ENCODE peak calls at places on chromosomes 5 and 9, in six cellular contexts. H is heart left ventricle; C is PC-9; E is CD4-positive, CD25-positive, alpha-beta regulatory T cell; V is GM23338; Y is left ventricle myocardium inferior. P is an unnamed sample.
A peak's percentile ranks its signal among the peaks of the same experiment; 100 is the strongest.

GRCh38 chr5:151068571-151069197 is 12.2 kb downstream of the TNIP1 start:
- DNase-seq in C (no peak), H (peak; percentile 42), V (no peak), E (no peak), Y (no peak), P (no peak)

GRCh38 chr9:106287108-106287631 is 575.8 kb upstream of the ZNF462 start:
- DNase-seq in E (no peak), H (no peak), C (no peak), V (no peak), Y (no peak), P (peak; percentile 84)

GRCh38 chr5:170638454-170639220 is 134.8 kb downstream of the KCNIP1 start:
- DNase-seq in E (peak; percentile 23), Y (peak; percentile 50), C (peak; percentile 73), H (peak; percentile 64), V (peak; percentile 94), P (peak; percentile 33)

GRCh38 chr5:113122053-113122452 is 145.5 kb downstream of the DCP2 start:
- DNase-seq in E (no peak), Y (peak; percentile 41), C (no peak), H (peak; percentile 48), V (no peak), P (no peak)

GRCh38 chr5:2047341-2047927 is 164.7 kb upstream of the IRX4 start:
- DNase-seq in Y (no peak), H (no peak), E (no peak), C (no peak), V (no peak), P (no peak)

GRCh38 chr5:11683666-11684065 is 220.6 kb downstream of the CTNND2 start:
- DNase-seq in C (no peak), V (no peak), E (no peak), Y (peak; percentile 19), H (peak; percentile 72), P (no peak)

GRCh38 chr9:22357016-22357415 is 89.6 kb upstream of the DMRTA1 start:
- DNase-seq in V (no peak), Y (no peak), E (no peak), H (no peak), C (no peak), P (no peak)

GRCh38 chr9:21443849-21444625 is 3.8 kb downstream of the IFNA1 start:
- DNase-seq in H (no peak), Y (no peak), C (no peak), V (no peak), E (no peak), P (no peak)

DNA sequence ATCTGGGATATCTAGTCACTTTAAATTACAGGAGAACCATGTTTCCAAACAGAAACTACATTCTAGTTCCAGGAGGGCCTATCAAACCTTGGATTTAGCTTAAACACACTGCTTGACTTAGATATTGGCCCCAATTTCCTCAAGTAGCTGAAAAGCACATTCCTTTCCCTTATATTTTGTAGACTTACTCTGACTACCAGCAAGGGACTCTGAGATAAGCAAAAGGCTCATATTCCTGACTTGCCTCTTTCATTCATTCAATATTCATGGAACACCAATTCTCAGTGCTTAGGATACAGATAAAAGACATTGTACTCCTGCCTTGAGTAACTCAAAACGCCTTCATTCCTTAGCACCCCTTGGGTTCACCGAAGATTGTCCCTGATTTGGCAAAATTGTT is 11.8 kb downstream of the NR6A1 start:
- DNase-seq in C (no peak), E (no peak), Y (no peak), H (no peak), V (no peak), P (no peak)
- H3K4me1 ChIP-seq in C (peaks cover 7% of the 10 kb centered on the region), E (no peaks in the 10 kb centered on the region), Y (peaks cover under 1% of the 10 kb centered on the region), H (no peaks in the 10 kb centered on the region), V (peaks cover 73% of the 10 kb centered on the region), P (peaks cover 29% of the 10 kb centered on the region)

GRCh38 chr5:176542596-176543427 is 5.6 kb upstream of the RNF44 start:
- DNase-seq in Y (no peak), E (peak; percentile 40), V (peak; percentile 75), H (no peak), C (peak; percentile 26), P (peak; percentile 31)
- H3K4me1 ChIP-seq in Y (peaks cover 59% of the 10 kb centered on the region), E (peaks cover 66% of the 10 kb centered on the region), V (peaks cover 28% of the 10 kb centered on the region), H (peaks cover 11% of the 10 kb centered on the region), C (peaks cover 59% of the 10 kb centered on the region), P (peaks cover 30% of the 10 kb centered on the region)

GRCh38 chr5:139299477-139299876 is 5.9 kb downstream of the MATR3 start:
- DNase-seq in Y (no peak), E (no peak), V (no peak), H (no peak), C (no peak), P (no peak)

GRCh38 chr5:139297439-139298133 is 4.0 kb downstream of the MATR3 start:
- DNase-seq in C (no peak), H (no peak), V (no peak), E (no peak), Y (no peak), P (no peak)

GRCh38 chr5:139296198-139296597 is 2.7 kb downstream of the MATR3 start:
- DNase-seq in E (no peak), H (no peak), C (no peak), V (no peak), Y (no peak), P (no peak)

GRCh38 chr5:139296862-139297326 is 3.4 kb downstream of the MATR3 start:
- DNase-seq in C (no peak), Y (no peak), V (no peak), H (no peak), E (no peak), P (no peak)

GRCh38 chr5:139298242-139298641 is 4.7 kb downstream of the MATR3 start:
- DNase-seq in Y (no peak), H (no peak), V (no peak), C (no peak), E (no peak), P (no peak)
- H3K4me1 ChIP-seq in Y (peaks cover 98% of the 10 kb centered on the region), H (peaks cover 64% of the 10 kb centered on the region), V (peaks cover 48% of the 10 kb centered on the region), C (peaks cover 28% of the 10 kb centered on the region), E (peaks cover 83% of the 10 kb centered on the region), P (peaks cover 39% of the 10 kb centered on the region)

GRCh38 chr9:8734760-8735159 is 935.2 kb upstream of the DMAC1 start:
- DNase-seq in E (no peak), C (no peak), H (no peak), Y (no peak), V (peak; percentile 89), P (no peak)
- H3K4me1 ChIP-seq in E (no peaks in the 10 kb centered on the region), C (no peaks in the 10 kb centered on the region), H (no peaks in the 10 kb centered on the region), Y (no peaks in the 10 kb centered on the region), V (peaks cover 35% of the 10 kb centered on the region), P (no peaks in the 10 kb centered on the region)

GRCh38 chr5:172835246-172836030 is 1.4 kb downstream of the ERGIC1 start:
- DNase-seq in H (no peak), C (no peak), E (no peak), Y (no peak), V (no peak), P (no peak)
- H3K4me1 ChIP-seq in H (peaks cover 8% of the 10 kb centered on the region), C (peaks cover 16% of the 10 kb centered on the region), E (peaks cover 51% of the 10 kb centered on the region), Y (peaks cover 61% of the 10 kb centered on the region), V (peaks cover 20% of the 10 kb centered on the region), P (no peaks in the 10 kb centered on the region)

GRCh38 chr5:91025956-91026355 is 357.2 kb downstream of the ARRDC3 start:
- DNase-seq in V (no peak), E (no peak), C (no peak), Y (no peak), H (no peak), P (no peak)
- H3K4me1 ChIP-seq in V (no peaks in the 10 kb centered on the region), E (no peaks in the 10 kb centered on the region), C (no peaks in the 10 kb centered on the region), Y (no peaks in the 10 kb centered on the region), H (no peaks in the 10 kb centered on the region), P (peaks cover 53% of the 10 kb centered on the region)

GRCh38 chr5:65927497-65928340 is 1.3 kb downstream of the ERBIN start:
- DNase-seq in Y (no peak), H (no peak), C (no peak), E (peak; percentile 6), V (peak; percentile 48), P (peak; percentile 29)

GRCh38 chr5:65926893-65927292 is 518 bp downstream of the ERBIN start:
- DNase-seq in Y (no peak), H (no peak), E (no peak), C (no peak), V (peak; percentile 20), P (peak; percentile 19)

GRCh38 chr5:65926276-65926761 is at the start of gene ERBIN:
- DNase-seq in E (peak; percentile 73), C (peak; percentile 78), V (peak; percentile 64), H (peak; percentile 88), Y (peak; percentile 85), P (peak; percentile 41)

GRCh38 chr5:65928341-65928752 is 2.0 kb downstream of the ERBIN start:
- DNase-seq in H (no peak), E (no peak), V (no peak), Y (no peak), C (no peak), P (no peak)

GRCh38 chr5:65928860-65929259 is 2.5 kb downstream of the ERBIN start:
- DNase-seq in Y (no peak), E (no peak), V (no peak), C (no peak), H (no peak), P (no peak)
- H3K4me1 ChIP-seq in Y (peaks cover 68% of the 10 kb centered on the region), E (peaks cover 61% of the 10 kb centered on the region), V (peaks cover 17% of the 10 kb centered on the region), C (peaks cover 30% of the 10 kb centered on the region), H (peaks cover 8% of the 10 kb centered on the region), P (peaks cover 8% of the 10 kb centered on the region)

GRCh38 chr9:124761710-124762109 is 9.4 kb downstream of the NR6A1 start:
- DNase-seq in E (no peak), V (no peak), H (no peak), C (no peak), Y (no peak), P (no peak)
- H3K4me1 ChIP-seq in E (no peaks in the 10 kb centered on the region), V (peaks cover 75% of the 10 kb centered on the region), H (no peaks in the 10 kb centered on the region), C (peaks cover 8% of the 10 kb centered on the region), Y (peaks cover 6% of the 10 kb centered on the region), P (peaks cover 17% of the 10 kb centered on the region)